ENCODE peak calls at places on chromosomes 4 and X, in seven cellular contexts. One of them, this sample, is unnamed.

GRCh38 chr4:150297861-150298474 is 219.7 kb downstream of the DCLK2 start:
- DNase-seq in EH: peak; percentile 60
- DNase-seq in activated naive CD4-positive, alpha-beta T cell: no peak
- DNase-seq in GM12891: no peak
- DNase-seq in HEK293T: no peak
- DNase-seq in posterior cingulate gyrus: peak; percentile 23
- DNase-seq in iPS-NIHi11: no peak
- DNase-seq in this sample: no peak

GRCh38 chr4:101475246-101475645 is 127.9 kb upstream of the PPP3CA start:
- DNase-seq in EH: peak; percentile 7
- DNase-seq in activated naive CD4-positive, alpha-beta T cell: no peak
- DNase-seq in GM12891: no peak
- DNase-seq in HEK293T: no peak
- DNase-seq in posterior cingulate gyrus: no peak
- DNase-seq in iPS-NIHi11: no peak
- DNase-seq in this sample: no peak

GRCh38 chrX:6226053-6226645 is 2.5 kb downstream of the NLGN4X start:
- DNase-seq in EH: no peak
- DNase-seq in activated naive CD4-positive, alpha-beta T cell: no peak
- DNase-seq in GM12891: no peak
- DNase-seq in HEK293T: no peak
- DNase-seq in posterior cingulate gyrus: peak; percentile 44
- DNase-seq in iPS-NIHi11: peak; percentile 7
- DNase-seq in this sample: no peak

GRCh38 chr4:153651041-153651960 is 32.8 kb upstream of the TLR2 start:
- DNase-seq in EH: no peak
- DNase-seq in activated naive CD4-positive, alpha-beta T cell: peak; percentile 12
- DNase-seq in GM12891: no peak
- DNase-seq in HEK293T: no peak
- DNase-seq in posterior cingulate gyrus: no peak
- DNase-seq in iPS-NIHi11: no peak
- DNase-seq in this sample: no peak

GRCh38 chr4:7867701-7868429 is 71.8 kb downstream of the AFAP1 start:
- DNase-seq in EH: peak; percentile 71
- DNase-seq in activated naive CD4-positive, alpha-beta T cell: no peak
- DNase-seq in GM12891: no peak
- DNase-seq in HEK293T: no peak
- DNase-seq in posterior cingulate gyrus: no peak
- DNase-seq in iPS-NIHi11: no peak
- DNase-seq in this sample: no peak

GRCh38 chr4:169279111-169279510 is 8.4 kb upstream of the SH3RF1 start:
- DNase-seq in EH: peak; percentile 49
- DNase-seq in activated naive CD4-positive, alpha-beta T cell: no peak
- DNase-seq in GM12891: no peak
- DNase-seq in HEK293T: no peak
- DNase-seq in posterior cingulate gyrus: no peak
- DNase-seq in iPS-NIHi11: no peak
- DNase-seq in this sample: no peak

GRCh38 chr4:186628058-186628711 is 72.8 kb upstream of the MTNR1A start:
- DNase-seq in EH: no peak
- DNase-seq in activated naive CD4-positive, alpha-beta T cell: no peak
- DNase-seq in GM12891: no peak
- DNase-seq in HEK293T: no peak
- DNase-seq in posterior cingulate gyrus: no peak
- DNase-seq in iPS-NIHi11: no peak
- DNase-seq in this sample: no peak

GRCh38 chr4:7514789-7515188 is 80.1 kb upstream of the PSAPL1 start:
- DNase-seq in EH: no peak
- DNase-seq in activated naive CD4-positive, alpha-beta T cell: no peak
- DNase-seq in GM12891: no peak
- DNase-seq in HEK293T: no peak
- DNase-seq in posterior cingulate gyrus: no peak
- DNase-seq in iPS-NIHi11: no peak
- DNase-seq in this sample: no peak

GRCh38 chr4:109985993-109986640 is 73.4 kb downstream of the EGF start:
- DNase-seq in EH: peak; percentile 17
- DNase-seq in activated naive CD4-positive, alpha-beta T cell: no peak
- DNase-seq in GM12891: no peak
- DNase-seq in HEK293T: no peak
- DNase-seq in posterior cingulate gyrus: no peak
- DNase-seq in iPS-NIHi11: no peak
- DNase-seq in this sample: no peak

GRCh38 chr4:86141166-86141565 is 218.7 kb downstream of the MAPK10 start:
- DNase-seq in EH: no peak
- DNase-seq in activated naive CD4-positive, alpha-beta T cell: no peak
- DNase-seq in GM12891: no peak
- DNase-seq in HEK293T: no peak
- DNase-seq in posterior cingulate gyrus: no peak
- DNase-seq in iPS-NIHi11: no peak
- DNase-seq in this sample: no peak

GRCh38 chrX:367866-368265 is 18.8 kb downstream of the PPP2R3B start:
- DNase-seq in EH: no peak
- DNase-seq in activated naive CD4-positive, alpha-beta T cell: no peak
- DNase-seq in GM12891: no peak
- DNase-seq in HEK293T: no peak
- DNase-seq in posterior cingulate gyrus: no peak
- DNase-seq in iPS-NIHi11: no peak
- DNase-seq in this sample: no peak